ENCODE peak calls at places on chromosomes 2 and 18, in six cellular contexts. B is IMR-90, D is H1, V is neuronal stem cell, Y is mesenchymal stem cell, L is trophoblast cell. G is an unnamed sample.

GRCh38 chr18:9613550-9614400 is 584 bp downstream of the PPP4R1 start:
- DNase-seq in B (peak; percentile 27), D (peak; percentile 70), V (peak; percentile 37), Y (peak; percentile 70), L (peak; percentile 73), G (peak; percentile 79)

GRCh38 chr2:122077771-122078170 is 322.3 kb downstream of the TSN start:
- DNase-seq in B (no peak), D (no peak), V (no peak), Y (no peak), L (no peak), G (no peak)

GRCh38 chr2:176283669-176284068 is 14.4 kb downstream of the MTX2 start:
- DNase-seq in B (no peak), D (no peak), V (no peak), Y (no peak), L (no peak), G (no peak)

GRCh38 chr2:211957799-211958198 is 580.8 kb downstream of the ERBB4 start:
- DNase-seq in B (no peak), D (no peak), V (no peak), Y (no peak), L (no peak), G (no peak)

GRCh38 chr2:1593371-1594205 is 150.7 kb downstream of the PXDN start:
- DNase-seq in B (peak; percentile 89), D (no peak), V (no peak), Y (peak; percentile 95), L (peak; percentile 59), G (peak; percentile 66)

GRCh38 chr2:64036343-64036742 is 17.1 kb upstream of the VPS54 start:
- DNase-seq in B (peak; percentile 89), D (no peak), V (no peak), Y (peak; percentile 73), L (no peak), G (no peak)

GRCh38 chr2:42933824-42934254 is 141.5 kb upstream of the HAAO start:
- DNase-seq in B (no peak), D (no peak), V (no peak), Y (no peak), L (no peak), G (no peak)

GRCh38 chr18:36572135-36572856 is 256.5 kb downstream of the TPGS2 start:
- DNase-seq in B (peak; percentile 49), D (no peak), V (peak; percentile 46), Y (peak; percentile 45), L (peak; percentile 64), G (peak; percentile 49)

GRCh38 chr18:2905802-2906521 is 59.2 kb downstream of the EMILIN2 start:
- DNase-seq in B (no peak), D (peak; percentile 65), V (no peak), Y (peak; percentile 35), L (peak; percentile 32), G (peak; percentile 62)

GRCh38 chr2:118835739-118836410 is 11.6 kb downstream of the EN1 start:
- DNase-seq in B (no peak), D (no peak), V (peak; percentile 33), Y (no peak), L (no peak), G (peak; percentile 9)

GRCh38 chr18:48009116-48009825 is 78.8 kb upstream of the SMAD2 start:
- DNase-seq in B (no peak), D (no peak), V (no peak), Y (no peak), L (no peak), G (no peak)

GRCh38 chr2:26144031-26144430 is 28.9 kb upstream of the GAREM2 start:
- DNase-seq in B (no peak), D (no peak), V (no peak), Y (no peak), L (no peak), G (peak; percentile 16)

GRCh38 chr2:177400337-177400923 is 7.9 kb downstream of the AGPS start:
- DNase-seq in B (peak; percentile 5), D (no peak), V (no peak), Y (no peak), L (no peak), G (no peak)

GRCh38 chr2:165601866-165602636 is 132.6 kb downstream of the CSRNP3 start:
- DNase-seq in B (peak; percentile 58), D (no peak), V (no peak), Y (peak; percentile 90), L (peak; percentile 16), G (no peak)

GRCh38 chr2:167275066-167275465 is 386.8 kb downstream of the XIRP2 start:
- DNase-seq in B (no peak), D (no peak), V (no peak), Y (no peak), L (no peak), G (no peak)

GRCh38 chr2:200765995-200766660 is 45.6 kb upstream of the BZW1 start:
- DNase-seq in B (peak; percentile 34), D (no peak), V (no peak), Y (no peak), L (no peak), G (no peak)

GRCh38 chr2:147628971-147629421 is 215.8 kb upstream of the ACVR2A start:
- DNase-seq in B (no peak), D (no peak), V (no peak), Y (no peak), L (peak; percentile 38), G (no peak)

GRCh38 chr18:10371165-10371564 is 83.3 kb upstream of the APCDD1 start:
- DNase-seq in B (no peak), D (no peak), V (no peak), Y (no peak), L (no peak), G (peak; percentile 57)

GRCh38 chr2:149333636-149334035 is 3.2 kb downstream of the LYPD6 start:
- DNase-seq in B (no peak), D (no peak), V (no peak), Y (no peak), L (peak; percentile 78), G (no peak)

GRCh38 chr2:228731517-228731916 is 539.6 kb downstream of the PID1 start:
- DNase-seq in B (peak; percentile 68), D (no peak), V (no peak), Y (peak; percentile 46), L (peak; percentile 13), G (peak; percentile 65)

GRCh38 chr2:147135401-147135800 is 709.4 kb upstream of the ACVR2A start:
- DNase-seq in B (no peak), D (no peak), V (no peak), Y (no peak), L (no peak), G (no peak)

GRCh38 chr2:138110453-138111083 is 146.3 kb downstream of the HNMT start:
- DNase-seq in B (no peak), D (no peak), V (no peak), Y (no peak), L (no peak), G (no peak)

GRCh38 chr2:12223732-12224131 is 477.3 kb downstream of the LPIN1 start:
- DNase-seq in B (no peak), D (no peak), V (no peak), Y (no peak), L (no peak), G (no peak)

GRCh38 chr18:27749189-27749588 is 427.7 kb downstream of the CDH2 start:
- DNase-seq in B (no peak), D (no peak), V (no peak), Y (no peak), L (no peak), G (no peak)

GRCh38 chr2:58358024-58358423 is 116.9 kb upstream of the FANCL start:
- DNase-seq in B (no peak), D (no peak), V (no peak), Y (no peak), L (no peak), G (peak; percentile 46)

DNA sequence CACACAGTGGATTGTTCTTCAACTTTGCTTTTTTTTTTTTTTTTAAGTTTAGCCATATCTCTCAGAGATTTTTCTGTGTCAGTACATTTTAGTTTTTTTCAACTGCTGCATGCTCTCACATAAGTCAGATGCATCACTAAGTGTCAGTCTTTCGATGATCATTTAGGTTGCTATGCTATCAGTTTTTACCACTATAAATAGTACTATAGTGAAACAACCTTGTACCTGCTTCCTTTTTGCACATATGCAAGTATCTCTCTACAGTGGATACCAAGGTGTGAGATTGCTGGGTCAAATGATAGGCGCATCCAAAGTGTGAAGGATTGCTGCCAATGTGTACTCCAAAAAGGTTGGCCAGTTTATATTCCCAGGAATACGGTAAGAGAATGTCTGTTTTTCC is 33.5 kb upstream of the MAP4K3 start:
- DNase-seq in B (no peak), D (no peak), V (no peak), Y (no peak), L (no peak), G (no peak)
- H3K4me2 ChIP-seq in B (no peak overlapping the region), D (no peak overlapping the region), V (no peak overlapping the region), Y (no peak overlapping the region), L (no peak overlapping the region), G (no peak overlapping the region)

DNA sequence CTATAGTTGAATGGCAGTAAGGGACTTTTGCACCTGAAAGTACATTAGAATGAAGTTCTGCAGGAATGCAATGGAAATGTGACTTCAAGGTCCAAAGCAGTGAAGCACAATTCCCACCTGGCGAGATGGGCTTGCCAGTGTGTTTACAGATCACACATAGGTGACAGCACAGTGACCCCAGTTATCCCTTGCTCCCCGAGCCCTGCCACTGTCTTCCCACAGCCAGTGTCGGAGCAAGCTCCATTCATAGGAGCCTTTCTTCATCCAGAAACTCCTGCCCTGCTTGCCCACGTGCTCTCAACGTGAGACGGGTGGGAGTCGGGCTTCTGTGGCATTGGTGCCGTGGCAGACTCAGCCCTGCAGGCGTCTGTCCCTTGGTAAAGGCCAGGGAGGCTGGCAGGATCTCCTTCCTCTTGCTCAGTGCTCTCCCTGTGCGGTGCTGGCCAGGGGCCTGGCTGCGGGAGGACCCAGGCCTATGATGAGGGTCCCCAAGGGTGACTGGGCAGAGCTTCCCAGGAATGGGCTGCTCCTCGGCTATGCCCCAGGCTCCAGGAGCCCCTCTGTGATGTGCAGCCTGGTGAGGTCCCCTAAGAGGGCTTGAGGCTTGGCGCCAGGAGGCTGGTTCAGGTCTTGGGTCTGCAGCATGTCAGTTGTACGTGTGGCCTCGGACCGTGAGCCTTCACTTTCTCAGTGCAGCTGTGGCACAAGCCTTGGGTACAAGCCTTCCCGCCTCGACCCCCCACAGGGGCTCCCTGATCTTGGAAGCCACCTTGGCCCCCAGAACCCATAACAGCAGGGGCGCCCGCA is 40.2 kb downstream of the SNED1 start:
- DNase-seq in B (no peak), D (no peak), V (no peak), Y (no peak), L (no peak), G (no peak)
- H3K4me3 ChIP-seq in B (no peak overlapping the region), D (no peak overlapping the region), V (no peak overlapping the region), Y (no peak overlapping the region), L (no peak overlapping the region), G (no peak overlapping the region)

GRCh38 chr2:231576465-231576864 is 16.2 kb upstream of the TEX44 start:
- DNase-seq in B (no peak), D (no peak), V (no peak), Y (no peak), L (no peak), G (no peak)
- H3K4ac ChIP-seq in B (no peak overlapping the region), D (peak overlapping the region; percentile 69), V (peak overlapping the region; percentile 4), Y (no peak overlapping the region), L (no peak overlapping the region), G (peak overlapping the region; percentile 19)

DNA sequence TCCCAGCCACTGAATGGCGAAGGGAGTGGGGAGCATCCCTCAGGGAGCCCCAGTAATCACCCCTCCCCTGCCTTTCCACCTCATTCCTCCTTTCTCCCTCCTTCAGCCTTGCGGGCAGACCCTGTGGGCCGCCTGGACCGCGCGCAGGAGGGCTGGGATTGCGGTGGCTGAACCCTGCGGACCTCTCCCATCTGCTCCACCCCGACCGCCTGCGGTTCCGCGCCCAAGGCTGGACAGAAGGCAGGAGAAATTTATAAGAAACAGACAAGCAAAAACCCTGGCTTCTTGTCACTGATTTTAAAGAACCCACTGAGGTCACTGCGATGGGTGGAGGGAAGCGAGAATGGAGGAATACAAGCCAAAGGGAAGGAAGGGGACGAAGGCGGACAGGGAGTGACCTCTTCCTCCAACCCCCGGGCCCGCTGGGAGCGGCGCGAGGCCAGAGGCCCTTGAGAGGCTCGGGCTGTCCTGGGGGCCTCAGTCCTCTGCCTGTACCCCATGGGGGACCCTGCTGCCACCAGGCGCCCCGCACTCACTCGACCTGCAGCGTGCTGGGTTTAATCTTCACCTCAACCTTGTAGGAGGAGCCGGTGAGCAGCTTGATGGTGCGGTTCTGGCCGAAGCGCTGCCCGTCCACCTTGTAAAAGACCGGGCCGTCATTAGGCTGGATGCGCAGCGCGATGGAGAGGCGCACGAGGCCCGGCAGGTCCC is 908 bp downstream of the CNRIP1 start:
- DNase-seq in B (no peak), D (no peak), V (peak; percentile 5), Y (peak; percentile 52), L (no peak), G (no peak)
- H3K4me2 ChIP-seq in B (peak overlapping the region; percentile 94), D (peak overlapping the region; percentile 96), V (peak overlapping the region; percentile 91), Y (peak overlapping the region; percentile 89), L (peak overlapping the region; percentile 95), G (peak overlapping the region; percentile 97)